ENCODE peak calls at places on chromosomes 7 and 10, in four cellular contexts. K, V, Z and G are unnamed samples.

GRCh38 chr7:19754521-19755116 is 18.8 kb downstream of the TMEM196 start:
- DNase-seq in V (no peak), Z (peak), K (peak), G (no peak)

GRCh38 chr7:107286751-107287621 is 118.2 kb downstream of the HBP1 start:
- DNase-seq in Z (no peak), V (no peak), K (no peak), G (no peak)

GRCh38 chr10:132347211-132347930 is 15.4 kb downstream of the LRRC27 start:
- DNase-seq in V (no peak), K (no peak), Z (no peak), G (no peak)

GRCh38 chr7:117072620-117073118 is 119.4 kb downstream of the ST7 start:
- DNase-seq in Z (no peak), K (no peak), V (no peak), G (no peak)

GRCh38 chr7:138854115-138854645 is 56.2 kb upstream of the ATP6V0A4 start:
- DNase-seq in V (no peak), K (no peak), Z (no peak), G (no peak)

GRCh38 chr7:149475121-149476045 is 14.5 kb upstream of the ZNF777 start:
- DNase-seq in Z (no peak), V (no peak), K (no peak), G (no peak)

GRCh38 chr10:25177754-25178135 is 2.9 kb downstream of the GPR158 start:
- DNase-seq in K (no peak), Z (no peak), V (no peak), G (no peak)

GRCh38 chr7:102823715-102824114 is 74.9 kb downstream of the FAM185A start:
- DNase-seq in V (no peak), Z (no peak), K (no peak), G (no peak)

GRCh38 chr10:29590598-29591415 is 44.0 kb downstream of the SVIL start:
- DNase-seq in K (peak), Z (peak), V (no peak), G (no peak)

GRCh38 chr10:118108194-118109026 is 61.7 kb upstream of the RAB11FIP2 start:
- DNase-seq in K (no peak), V (no peak), Z (peak), G (no peak)

DNA sequence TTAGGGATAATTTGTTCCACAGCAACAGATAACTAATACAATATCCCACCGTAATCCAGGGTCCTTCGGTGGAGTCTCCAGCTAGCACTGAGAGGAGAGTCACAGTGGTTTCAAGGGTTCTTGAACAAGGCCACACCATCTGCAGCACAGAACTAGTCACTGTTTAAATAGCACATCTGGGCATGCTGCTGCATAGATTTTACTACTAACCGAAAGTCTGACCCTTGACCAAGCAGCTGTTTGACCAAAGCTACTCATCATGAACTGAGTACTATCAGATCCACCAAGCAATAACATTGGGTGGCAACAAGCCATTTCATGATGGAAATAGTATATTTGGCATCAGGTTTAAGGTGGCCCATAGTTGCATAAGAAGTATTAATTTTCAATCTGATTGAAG is 53.2 kb downstream of the ANKMY2 start:
- DNase-seq in Z (no peak), K (no peak), V (no peak), G (no peak)
- TF ChIP-seq ATF3 in Z (no peak), K (no peak), V (no peak), G (no peak)

GRCh38 chr7:22154130-22154529 is 202.8 kb downstream of the RAPGEF5 start:
- DNase-seq in Z (no peak), V (no peak), K (no peak), G (no peak)

GRCh38 chr7:22159341-22159740 is 197.6 kb downstream of the RAPGEF5 start:
- DNase-seq in Z (no peak), V (no peak), K (no peak), G (no peak)

GRCh38 chr7:22153427-22154106 is 203.4 kb downstream of the RAPGEF5 start:
- DNase-seq in V (no peak), K (no peak), Z (no peak), G (no peak)

GRCh38 chr7:22157552-22157951 is 199.4 kb downstream of the RAPGEF5 start:
- DNase-seq in Z (no peak), V (no peak), K (no peak), G (no peak)

DNA sequence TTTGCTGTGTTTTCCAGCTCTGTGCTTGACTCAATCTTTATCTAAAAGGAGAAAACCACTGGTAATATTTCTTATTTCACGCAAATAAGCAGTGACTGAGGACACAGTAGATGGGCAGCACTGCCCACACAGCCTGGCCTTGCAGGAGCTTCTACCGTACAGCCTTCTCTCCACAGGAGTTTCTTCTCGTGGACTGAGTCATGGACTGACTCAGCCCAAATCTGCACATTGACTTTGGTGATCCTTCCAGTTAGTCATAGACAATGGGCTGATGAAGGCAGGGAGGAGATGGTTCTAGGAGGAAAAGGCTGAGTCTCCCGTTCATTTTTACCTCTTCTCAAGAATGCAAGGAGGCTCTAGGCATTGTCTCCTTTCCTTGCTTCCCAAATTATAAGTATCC is 200.7 kb downstream of the RAPGEF5 start:
- DNase-seq in K (peak), V (no peak), Z (peak), G (no peak)
- TF ChIP-seq ATF3 in K (no peak), V (no peak), Z (peak), G (no peak)

GRCh38 chr7:30389793-30390192 is 88.8 kb downstream of the NOD1 start:
- DNase-seq in V (no peak), Z (no peak), K (no peak), G (no peak)
- TF ChIP-seq ATF3 in V (no peak), Z (no peak), K (no peak), G (no peak)

GRCh38 chr10:43203491-43204393 is 63.1 kb downstream of the RASGEF1A start:
- DNase-seq in V (peak), K (peak), Z (peak), G (no peak)

GRCh38 chr10:43202224-43202656 is 64.0 kb downstream of the CSGALNACT2 start:
- DNase-seq in Z (peak), V (peak), K (peak), G (peak)

GRCh38 chr10:43204394-43204942 is 62.4 kb downstream of the RASGEF1A start:
- DNase-seq in Z (no peak), V (no peak), K (no peak), G (no peak)

GRCh38 chr10:43201545-43202131 is 63.4 kb downstream of the CSGALNACT2 start:
- DNase-seq in V (no peak), K (no peak), Z (peak), G (no peak)

DNA sequence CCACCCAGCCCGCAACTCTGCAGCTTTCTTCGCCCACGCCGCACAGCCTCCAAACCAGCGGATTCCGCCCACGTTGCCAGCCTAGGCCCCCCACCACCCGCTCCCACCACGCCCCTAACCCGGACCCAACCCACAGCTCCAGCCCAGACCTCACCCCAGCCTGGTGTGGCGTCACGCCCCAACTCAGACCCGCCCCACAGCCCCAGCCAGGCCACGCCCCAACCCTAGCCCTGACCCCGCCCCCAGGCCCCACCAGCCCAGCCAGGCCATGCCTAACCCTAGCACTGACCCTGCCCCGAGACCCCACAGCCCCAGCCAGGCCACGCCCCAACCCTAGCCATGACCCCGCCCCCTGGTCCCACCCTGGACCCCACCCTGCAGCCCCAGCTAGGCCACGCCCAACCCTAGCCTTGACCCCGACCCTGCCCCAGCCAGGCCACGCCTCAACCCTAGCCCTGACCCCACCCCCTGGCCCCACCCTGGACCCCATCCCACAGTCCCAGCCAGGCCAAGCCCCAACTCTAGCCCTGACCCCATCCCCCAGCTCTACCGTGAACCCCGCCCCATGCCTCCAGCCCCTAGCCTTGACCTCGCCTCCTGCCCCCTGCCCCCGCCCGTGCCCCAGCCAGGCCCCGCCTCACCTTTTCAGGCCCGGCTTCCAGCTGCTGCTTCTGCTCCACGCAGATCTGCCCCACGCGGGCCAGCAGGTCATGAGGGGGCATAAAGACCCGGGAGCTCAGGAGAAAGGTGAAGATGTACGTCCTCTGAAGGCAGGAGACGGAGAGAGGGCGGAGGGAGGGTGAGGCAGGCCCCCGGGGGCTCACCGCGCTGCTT is 64.0 kb downstream of the RASGEF1A start:
- DNase-seq in K (no peak), V (peak), Z (peak), G (peak)
- TF ChIP-seq ATF3 in K (no peak), V (no peak), Z (no peak), G (no peak)

DNA sequence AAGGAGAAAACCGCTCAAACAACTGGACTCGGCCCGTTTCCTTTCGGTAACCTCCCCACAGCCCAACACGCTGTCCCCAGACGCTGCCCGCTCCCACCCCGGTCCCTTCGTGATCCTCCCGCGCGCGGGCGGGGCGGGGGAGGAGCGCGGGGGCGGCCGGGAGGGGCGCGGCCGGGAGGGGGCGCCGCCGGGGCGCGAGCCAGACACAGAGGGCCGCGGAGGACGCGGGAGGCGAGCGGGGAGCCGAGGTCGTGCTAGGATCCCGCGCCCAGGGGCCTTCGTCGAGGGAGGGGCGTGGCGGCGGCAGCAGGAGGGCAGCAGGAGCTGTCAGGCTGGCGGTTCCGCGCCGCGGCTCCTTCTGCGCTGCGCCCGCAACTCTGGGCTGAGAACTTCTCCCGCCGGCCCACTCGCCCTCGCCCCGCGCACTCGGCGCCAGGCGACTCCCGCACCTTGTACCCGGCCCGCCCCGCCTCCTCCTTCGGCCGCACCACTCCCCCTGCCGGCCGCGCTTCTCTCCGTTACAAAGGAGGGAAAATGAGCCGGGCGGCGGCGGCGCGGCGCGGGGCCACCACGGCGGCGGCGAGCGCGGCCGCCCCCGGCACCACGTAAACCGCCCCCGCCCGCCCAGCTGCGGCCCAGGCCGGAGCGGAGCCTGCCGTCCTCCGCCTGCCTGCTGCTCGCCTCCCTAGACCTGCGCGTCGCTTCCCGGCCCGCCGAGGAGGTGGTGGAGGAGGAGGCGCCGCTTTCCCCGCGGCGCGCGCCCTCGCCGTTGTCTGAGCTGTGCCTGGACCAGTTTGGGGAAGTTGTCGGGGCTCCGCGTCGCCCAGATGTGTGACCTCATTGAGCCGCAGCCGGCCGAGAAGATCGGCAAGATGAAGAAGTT is at the start of gene CDK14:
- DNase-seq in K (peak), Z (peak), V (peak), G (no peak)
- TF ChIP-seq ATF3 in K (no peak), Z (no peak), V (no peak), G (no peak)

DNA sequence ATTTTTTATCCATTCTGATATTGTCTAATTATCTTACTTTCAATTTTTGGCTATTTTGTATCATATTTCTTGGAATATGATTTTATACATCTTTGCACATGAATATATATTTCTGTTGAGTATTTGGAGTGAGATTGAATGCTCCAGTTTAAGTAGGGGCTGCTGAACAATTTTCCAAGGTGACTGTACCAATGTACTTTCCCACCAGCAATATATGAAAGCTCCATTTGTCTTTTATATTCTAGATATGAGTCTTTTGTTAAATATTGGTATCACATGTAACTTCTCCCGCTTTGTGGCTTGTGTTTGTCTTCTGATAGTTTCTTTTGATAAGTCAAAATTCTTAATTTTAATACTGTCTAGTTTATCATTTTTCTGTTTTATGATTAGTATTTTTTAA is 144.6 kb upstream of the MDFIC start:
- DNase-seq in V (no peak), K (no peak), Z (no peak), G (no peak)
- TF ChIP-seq ATF3 in V (no peak), K (no peak), Z (no peak), G (no peak)

GRCh38 chr10:22651276-22651980 is 63.0 kb downstream of the PIP4K2A start:
- DNase-seq in V (no peak), K (no peak), Z (no peak), G (no peak)
- TF ChIP-seq ATF3 in V (no peak), K (no peak), Z (no peak), G (no peak)

GRCh38 chr7:11343136-11343535 is 369.5 kb downstream of the PHF14 start:
- DNase-seq in K (no peak), V (no peak), Z (no peak), G (no peak)

GRCh38 chr7:11341285-11341944 is 367.7 kb downstream of the PHF14 start:
- DNase-seq in K (peak), V (no peak), Z (peak), G (no peak)

GRCh38 chr7:11345621-11346020 is 371.9 kb downstream of the PHF14 start:
- DNase-seq in V (no peak), Z (no peak), K (no peak), G (no peak)

GRCh38 chr7:11346312-11346711 is 372.6 kb downstream of the PHF14 start:
- DNase-seq in K (no peak), Z (no peak), V (no peak), G (no peak)

GRCh38 chr7:11343818-11344413 is 370.2 kb downstream of the PHF14 start:
- DNase-seq in V (no peak), Z (peak), K (peak), G (no peak)
- TF ChIP-seq ATF3 in V (no peak), Z (no peak), K (no peak), G (no peak)

DNA sequence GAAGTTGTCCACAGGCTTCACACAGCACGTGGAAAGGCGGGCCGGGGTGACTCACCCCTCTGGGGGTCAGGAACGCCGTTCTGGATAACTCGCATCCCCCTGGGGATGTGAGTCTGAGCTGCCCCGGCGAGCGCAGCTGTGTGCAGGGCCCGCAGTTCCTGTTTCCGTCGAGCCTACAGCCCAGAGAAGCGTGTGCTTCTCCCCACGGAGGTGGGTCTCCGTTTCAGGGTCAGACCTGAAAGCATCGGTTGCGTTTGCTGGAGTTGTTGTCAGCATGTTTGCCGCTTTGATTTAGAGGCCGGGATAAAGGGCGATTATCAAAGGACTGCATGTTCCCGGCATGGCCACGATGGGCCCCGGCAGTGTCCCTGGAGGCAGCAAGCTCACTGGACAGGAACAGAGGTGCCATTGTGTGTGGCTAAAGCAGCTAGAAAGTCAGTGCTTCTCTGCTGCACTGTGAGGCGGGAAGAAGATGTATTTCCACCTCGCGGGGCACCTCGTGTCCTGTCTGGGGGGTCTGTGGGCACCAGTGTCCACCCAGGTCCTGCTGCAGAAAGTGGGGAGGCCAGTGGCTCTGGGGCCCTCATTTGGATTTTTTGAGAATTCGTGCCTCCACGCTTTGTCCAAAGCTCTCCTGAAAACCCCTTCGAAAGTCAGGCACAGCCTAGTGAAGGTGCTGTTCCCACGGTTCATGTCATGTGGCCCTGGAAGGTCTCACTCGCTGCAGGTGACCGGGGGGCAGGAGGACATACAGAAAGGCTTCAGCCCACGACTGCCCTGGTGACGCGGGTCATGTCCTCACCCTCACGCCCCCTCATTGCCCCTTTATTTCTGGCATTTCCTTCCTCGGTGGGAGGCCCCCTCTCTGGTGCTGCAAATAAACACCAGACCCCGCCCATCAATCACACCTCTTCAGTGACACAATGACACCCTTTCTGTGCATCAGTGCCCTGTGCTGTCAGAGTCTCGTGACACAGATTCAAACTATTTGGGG is 27.4 kb upstream of the GDI2 start:
- DNase-seq in Z (no peak), V (no peak), K (no peak), G (no peak)
- TF ChIP-seq ATF3 in Z (no peak), V (no peak), K (no peak), G (no peak)